ENCODE peak calls at places on chromosomes 11 and 22, in five cellular contexts. One of them, this sample, is unnamed.

GRCh38 chr22:43921361-43921760 is 2.2 kb upstream of the PNPLA3 start:
- DNase-seq in hepatocyte: no peak
- DNase-seq in PC-3: peak; percentile 73
- DNase-seq in neural progenitor cell: no peak
- DNase-seq in GM23248: peak; percentile 87
- DNase-seq in this sample: peak; percentile 52

GRCh38 chr11:66906077-66906929 is 49.4 kb downstream of the LRFN4 start:
- DNase-seq in neural progenitor cell: peak; percentile 45
- DNase-seq in PC-3: peak; percentile 84
- DNase-seq in hepatocyte: no peak
- DNase-seq in GM23248: peak; percentile 26
- DNase-seq in this sample: peak; percentile 36

GRCh38 chr11:61524446-61524845 is 15.9 kb downstream of the LRRC10B start:
- DNase-seq in PC-3: no peak
- DNase-seq in GM23248: no peak
- DNase-seq in neural progenitor cell: no peak
- DNase-seq in hepatocyte: no peak
- DNase-seq in this sample: no peak

GRCh38 chr11:119758291-119758690 is 29.3 kb upstream of the NECTIN1 start:
- DNase-seq in PC-3: no peak
- DNase-seq in neural progenitor cell: no peak
- DNase-seq in hepatocyte: no peak
- DNase-seq in GM23248: peak; percentile 73
- DNase-seq in this sample: no peak

GRCh38 chr11:20501971-20502370 is 97.4 kb upstream of the SLC6A5 start:
- DNase-seq in PC-3: no peak
- DNase-seq in hepatocyte: no peak
- DNase-seq in neural progenitor cell: no peak
- DNase-seq in GM23248: no peak
- DNase-seq in this sample: no peak

GRCh38 chr11:20909995-20910726 is 240.8 kb downstream of the NELL1 start:
- DNase-seq in GM23248: no peak
- DNase-seq in PC-3: no peak
- DNase-seq in hepatocyte: no peak
- DNase-seq in neural progenitor cell: no peak
- DNase-seq in this sample: no peak

GRCh38 chr11:46237248-46238077 is 40.0 kb upstream of the CREB3L1 start:
- DNase-seq in PC-3: peak; percentile 83
- DNase-seq in GM23248: peak; percentile 94
- DNase-seq in hepatocyte: peak; percentile 80
- DNase-seq in neural progenitor cell: peak; percentile 70
- DNase-seq in this sample: peak; percentile 86

GRCh38 chr11:116640641-116641402 is 132.0 kb downstream of the BUD13 start:
- DNase-seq in neural progenitor cell: no peak
- DNase-seq in PC-3: no peak
- DNase-seq in hepatocyte: no peak
- DNase-seq in GM23248: no peak
- DNase-seq in this sample: no peak

GRCh38 chr11:63765688-63766241 is 2.8 kb downstream of the ZFTA start:
- DNase-seq in GM23248: no peak
- DNase-seq in neural progenitor cell: no peak
- DNase-seq in PC-3: no peak
- DNase-seq in hepatocyte: peak; percentile 27
- DNase-seq in this sample: no peak

GRCh38 chr11:106989056-106989455 is 29.2 kb downstream of the GUCY1A2 start:
- DNase-seq in PC-3: peak; percentile 47
- DNase-seq in GM23248: peak; percentile 74
- DNase-seq in hepatocyte: no peak
- DNase-seq in neural progenitor cell: no peak
- DNase-seq in this sample: no peak

GRCh38 chr11:64722141-64723050 is 601 bp downstream of the NRXN2 start:
- DNase-seq in GM23248: no peak
- DNase-seq in neural progenitor cell: no peak
- DNase-seq in PC-3: no peak
- DNase-seq in hepatocyte: no peak
- DNase-seq in this sample: no peak

GRCh38 chr11:66116576-66117361 is 46.7 kb downstream of the PACS1 start:
- DNase-seq in neural progenitor cell: no peak
- DNase-seq in hepatocyte: no peak
- DNase-seq in GM23248: no peak
- DNase-seq in PC-3: no peak
- DNase-seq in this sample: no peak

GRCh38 chr11:38839076-38839475 is 2241.0 kb upstream of the RAG2 start:
- DNase-seq in hepatocyte: no peak
- DNase-seq in neural progenitor cell: no peak
- DNase-seq in PC-3: no peak
- DNase-seq in GM23248: no peak
- DNase-seq in this sample: no peak

GRCh38 chr11:104120493-104121200 is 43.3 kb downstream of the PDGFD start:
- DNase-seq in PC-3: no peak
- DNase-seq in hepatocyte: peak; percentile 6
- DNase-seq in GM23248: no peak
- DNase-seq in neural progenitor cell: peak; percentile 9
- DNase-seq in this sample: no peak

DNA sequence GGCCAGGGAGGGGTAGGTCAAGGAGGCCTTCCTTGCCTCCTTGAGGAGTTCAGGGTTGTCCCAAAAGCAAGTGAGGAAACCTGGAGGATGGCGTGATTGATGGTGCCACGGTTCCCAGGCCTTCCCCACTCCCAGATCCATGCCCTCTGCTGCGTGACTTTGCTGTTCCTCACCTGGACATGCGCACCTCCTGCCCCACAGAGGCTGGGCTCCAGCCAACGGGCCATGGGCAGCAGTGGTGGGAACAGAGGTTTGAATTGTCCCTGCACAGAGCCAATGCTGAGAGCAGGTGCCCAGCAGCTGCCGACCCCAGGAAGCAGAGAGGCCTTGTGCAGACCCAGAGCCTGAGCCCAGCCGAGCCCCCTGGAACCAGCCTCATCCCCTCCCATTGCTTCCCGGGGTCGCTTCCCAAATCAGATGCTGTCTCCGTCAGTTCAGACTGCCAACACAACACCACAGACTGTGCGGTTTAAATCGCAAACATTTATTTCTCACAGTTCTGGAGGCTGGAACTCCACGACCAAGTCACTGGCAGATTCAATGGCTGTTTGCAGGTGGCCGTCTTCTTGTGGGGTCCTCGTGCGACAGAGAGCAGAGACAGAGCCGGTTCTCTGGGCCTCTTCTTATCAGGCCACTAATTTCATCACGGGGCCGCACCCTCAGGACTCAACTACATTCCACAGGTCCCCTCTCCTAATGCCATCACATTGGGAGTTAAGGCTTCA is 6.2 kb upstream of the LINC01488 start:
- DNase-seq in GM23248: no peak
- DNase-seq in PC-3: no peak
- DNase-seq in hepatocyte: no peak
- DNase-seq in neural progenitor cell: no peak
- DNase-seq in this sample: no peak
- TF ChIP-seq EZH2phosphoT487 in GM23248: no peak
- TF ChIP-seq EZH2phosphoT487 in PC-3: no peak
- TF ChIP-seq EZH2phosphoT487 in hepatocyte: no peak
- TF ChIP-seq EZH2phosphoT487 in neural progenitor cell: no peak
- TF ChIP-seq EZH2phosphoT487 in this sample: no peak

DNA sequence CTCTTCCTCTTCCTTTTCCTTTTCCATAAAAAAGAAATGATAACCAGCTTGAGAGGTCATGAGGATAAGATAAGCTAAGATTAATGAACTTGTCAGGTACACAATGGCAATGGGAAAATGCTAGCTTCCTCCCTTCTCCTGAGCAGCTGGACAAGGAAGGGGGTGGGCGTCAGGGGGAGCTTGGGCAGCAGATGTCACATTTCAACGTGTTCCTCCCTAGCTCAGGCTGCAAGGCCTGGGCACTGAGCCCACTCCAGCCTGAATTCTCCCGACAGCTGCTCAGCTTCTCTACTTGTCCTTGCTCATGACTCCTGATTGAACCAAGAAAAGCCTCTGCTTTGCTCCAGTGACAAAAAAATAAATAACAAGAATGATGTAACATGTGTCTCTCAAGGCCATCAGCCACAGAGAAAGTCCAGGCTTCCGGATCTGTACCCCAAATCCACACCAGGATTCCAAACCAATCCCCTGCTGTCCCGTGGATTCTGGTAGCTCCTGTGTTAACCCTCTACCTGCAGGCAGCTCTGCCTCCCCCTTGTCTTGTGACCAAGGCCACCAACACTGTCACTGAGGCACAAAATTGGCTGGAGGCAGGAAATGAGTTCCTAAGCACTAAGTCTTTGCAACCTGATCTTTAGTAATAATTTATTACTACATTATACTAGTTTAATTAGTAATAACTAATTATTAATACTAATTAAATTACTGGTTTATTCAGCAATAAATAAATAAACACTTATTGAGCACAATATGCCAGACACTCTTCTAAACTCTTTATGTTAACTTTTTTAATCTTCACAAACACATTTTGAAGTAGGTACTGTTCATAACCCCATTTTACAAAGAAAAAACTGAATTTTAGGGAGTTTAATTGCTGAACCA is 146.5 kb downstream of the CCDC34 start:
- DNase-seq in PC-3: no peak
- DNase-seq in GM23248: peak; percentile 43
- DNase-seq in neural progenitor cell: no peak
- DNase-seq in hepatocyte: peak; percentile 54
- DNase-seq in this sample: no peak
- TF ChIP-seq EZH2phosphoT487 in PC-3: no peak
- TF ChIP-seq EZH2phosphoT487 in GM23248: no peak
- TF ChIP-seq EZH2phosphoT487 in neural progenitor cell: no peak
- TF ChIP-seq EZH2phosphoT487 in hepatocyte: no peak
- TF ChIP-seq EZH2phosphoT487 in this sample: no peak

GRCh38 chr22:37331811-37332536 is 49.7 kb downstream of the CYTH4 start:
- DNase-seq in neural progenitor cell: no peak
- DNase-seq in PC-3: peak; percentile 9
- DNase-seq in hepatocyte: no peak
- DNase-seq in GM23248: no peak
- DNase-seq in this sample: no peak
- TF ChIP-seq EZH2phosphoT487 in neural progenitor cell: no peak
- TF ChIP-seq EZH2phosphoT487 in PC-3: no peak
- TF ChIP-seq EZH2phosphoT487 in hepatocyte: no peak
- TF ChIP-seq EZH2phosphoT487 in GM23248: no peak
- TF ChIP-seq EZH2phosphoT487 in this sample: no peak

DNA sequence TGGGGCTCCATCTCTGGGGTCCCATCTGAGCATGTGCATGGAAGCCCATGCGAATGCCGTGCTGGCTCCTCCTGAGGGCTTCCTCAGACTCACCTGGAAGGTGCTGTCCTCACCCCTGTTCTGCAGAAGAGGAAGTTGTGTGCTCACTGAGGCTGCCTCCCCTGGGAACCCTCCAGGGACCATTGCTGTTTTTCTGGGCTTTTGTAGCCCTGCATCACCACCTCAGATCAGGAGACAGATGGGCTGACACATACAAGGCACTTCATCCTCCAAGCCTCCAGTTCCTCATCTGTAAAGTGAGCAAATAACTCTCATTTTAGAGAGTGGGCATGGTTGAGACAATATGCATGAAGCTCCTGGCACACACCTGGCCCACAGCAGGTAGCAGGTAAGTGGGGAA is 12.1 kb upstream of the LRRC32 start:
- DNase-seq in hepatocyte: no peak
- DNase-seq in GM23248: no peak
- DNase-seq in PC-3: no peak
- DNase-seq in neural progenitor cell: no peak
- DNase-seq in this sample: no peak
- TF ChIP-seq EZH2phosphoT487 in hepatocyte: no peak
- TF ChIP-seq EZH2phosphoT487 in GM23248: no peak
- TF ChIP-seq EZH2phosphoT487 in PC-3: no peak
- TF ChIP-seq EZH2phosphoT487 in neural progenitor cell: no peak
- TF ChIP-seq EZH2phosphoT487 in this sample: no peak

GRCh38 chr11:128823751-128824150 is 43.3 kb downstream of the KCNJ1 start:
- DNase-seq in GM23248: no peak
- DNase-seq in hepatocyte: no peak
- DNase-seq in PC-3: no peak
- DNase-seq in neural progenitor cell: no peak
- DNase-seq in this sample: no peak

GRCh38 chr11:128828350-128828749 is 38.7 kb downstream of the KCNJ1 start:
- DNase-seq in hepatocyte: no peak
- DNase-seq in neural progenitor cell: no peak
- DNase-seq in PC-3: peak; percentile 16
- DNase-seq in GM23248: peak; percentile 23
- DNase-seq in this sample: no peak

GRCh38 chr11:128827494-128827893 is 39.6 kb downstream of the KCNJ1 start:
- DNase-seq in GM23248: no peak
- DNase-seq in neural progenitor cell: no peak
- DNase-seq in PC-3: no peak
- DNase-seq in hepatocyte: no peak
- DNase-seq in this sample: no peak

GRCh38 chr11:128825050-128825806 is 41.9 kb downstream of the KCNJ1 start:
- DNase-seq in GM23248: no peak
- DNase-seq in neural progenitor cell: no peak
- DNase-seq in PC-3: no peak
- DNase-seq in hepatocyte: no peak
- DNase-seq in this sample: no peak

DNA sequence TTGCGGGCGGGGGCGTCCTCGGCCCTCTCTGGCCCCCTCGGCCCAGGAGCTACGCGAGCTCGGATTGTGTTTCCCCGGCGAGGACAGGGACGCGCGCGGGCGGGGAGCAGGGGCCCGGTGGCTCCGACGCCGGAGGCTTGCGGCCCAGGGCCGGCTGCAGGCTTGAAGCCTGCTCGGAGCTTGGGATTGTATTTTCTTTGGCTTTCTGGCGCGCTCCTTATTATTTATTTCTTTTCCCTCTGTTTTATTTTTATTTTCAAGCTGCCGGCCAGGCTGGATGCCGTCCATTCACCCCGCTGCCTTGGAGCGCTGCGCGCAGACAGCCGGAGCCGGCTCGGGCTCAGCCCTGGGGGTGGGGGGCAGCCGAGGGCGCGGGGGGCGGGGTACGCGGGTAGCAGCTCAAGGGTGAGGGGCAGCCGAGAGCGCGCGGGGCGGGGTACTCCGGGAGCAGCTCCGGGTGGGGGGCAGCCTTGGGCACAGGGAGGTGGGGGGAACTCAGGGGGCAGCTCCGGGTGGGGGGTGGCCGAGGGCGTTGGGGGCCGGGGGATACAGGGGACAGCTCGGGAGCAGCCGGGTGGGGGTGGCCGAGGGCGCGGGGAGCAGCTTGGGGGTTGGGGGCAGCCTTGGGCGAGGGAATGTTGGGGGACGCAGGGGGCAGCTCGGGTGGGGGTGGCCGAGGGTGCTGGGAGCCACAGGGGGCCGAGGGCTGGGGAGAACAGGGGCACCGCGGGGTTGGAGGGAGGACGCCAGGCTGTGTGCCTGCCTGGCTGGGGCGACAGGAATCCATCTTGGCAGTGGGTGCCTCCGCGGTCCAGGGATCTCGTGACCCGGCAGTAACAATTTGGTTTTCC is 42.7 kb downstream of the KCNJ1 start:
- DNase-seq in GM23248: peak; percentile 39
- DNase-seq in hepatocyte: no peak
- DNase-seq in PC-3: no peak
- DNase-seq in neural progenitor cell: no peak
- DNase-seq in this sample: no peak
- TF ChIP-seq EZH2phosphoT487 in GM23248: no peak
- TF ChIP-seq EZH2phosphoT487 in hepatocyte: no peak
- TF ChIP-seq EZH2phosphoT487 in PC-3: no peak
- TF ChIP-seq EZH2phosphoT487 in neural progenitor cell: no peak
- TF ChIP-seq EZH2phosphoT487 in this sample: no peak

DNA sequence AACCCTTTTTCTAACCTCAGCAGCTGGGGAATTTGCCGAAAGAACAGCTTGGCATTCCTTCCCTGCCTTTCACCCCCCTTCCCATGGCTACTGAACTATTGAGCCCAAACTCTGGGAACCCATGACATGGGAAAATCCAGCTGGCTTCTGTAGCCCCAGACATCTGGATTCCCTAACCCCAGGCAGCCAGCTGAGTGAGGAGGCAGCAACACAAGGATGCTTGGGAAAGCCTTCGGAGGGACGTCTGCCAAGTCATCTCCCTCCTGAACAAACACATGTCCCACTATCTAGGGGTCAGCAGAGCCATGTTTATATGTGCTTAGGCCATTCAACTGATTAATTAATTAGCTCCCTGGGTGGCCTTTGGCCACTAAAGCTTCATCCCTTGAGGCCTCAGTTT is 21.6 kb downstream of the LRRC55 start:
- DNase-seq in PC-3: no peak
- DNase-seq in GM23248: peak; percentile 8
- DNase-seq in hepatocyte: no peak
- DNase-seq in neural progenitor cell: peak; percentile 50
- DNase-seq in this sample: no peak
- TF ChIP-seq EZH2phosphoT487 in PC-3: no peak
- TF ChIP-seq EZH2phosphoT487 in GM23248: no peak
- TF ChIP-seq EZH2phosphoT487 in hepatocyte: no peak
- TF ChIP-seq EZH2phosphoT487 in neural progenitor cell: no peak
- TF ChIP-seq EZH2phosphoT487 in this sample: no peak